ENCODE peak calls at places on chromosome 17, in four cellular contexts. B is K562, J is GM12878, Y is HepG2. G is an unnamed sample.

GRCh38 chr17:38628441-38628840 is 22.7 kb upstream of the SRCIN1 start:
- DNase-seq in B (peak), J (no peak), Y (peak), G (peak)

GRCh38 chr17:6536566-6537065 is 19.7 kb downstream of the PITPNM3 start:
- DNase-seq in B (no peak), J (no peak), Y (no peak), G (no peak)

GRCh38 chr17:14688134-14688533 is 387.3 kb downstream of the HS3ST3B1 start:
- DNase-seq in B (no peak), J (no peak), Y (no peak), G (no peak)

GRCh38 chr17:13751485-13751793 is 149.7 kb upstream of the HS3ST3A1 start:
- DNase-seq in B (no peak), J (no peak), Y (no peak), G (no peak)

GRCh38 chr17:47188266-47188665 is 829 bp downstream of the CDC27 start:
- DNase-seq in B (no peak), J (no peak), Y (no peak), G (peak)

GRCh38 chr17:63881935-63882601 is at the start of gene GH2:
- DNase-seq in B (peak), J (no peak), Y (peak), G (peak)

GRCh38 chr17:48816438-48816773 is 623 bp downstream of the TTLL6 start:
- DNase-seq in B (no peak), J (no peak), Y (no peak), G (no peak)

GRCh38 chr17:11430766-11431165 is 167.5 kb upstream of the DNAH9 start:
- DNase-seq in B (no peak), J (no peak), Y (no peak), G (no peak)

GRCh38 chr17:63433746-63434591 is 12.1 kb downstream of the CYB561 start:
- DNase-seq in B (peak), J (no peak), Y (no peak), G (no peak)

GRCh38 chr17:68011199-68011665 is 15.0 kb upstream of the C17orf58 start:
- DNase-seq in B (peak), J (no peak), Y (peak), G (peak)

GRCh38 chr17:4017377-4017776 is 53.1 kb upstream of the ATP2A3 start:
- DNase-seq in B (peak), J (no peak), Y (no peak), G (peak)

GRCh38 chr17:43584666-43585102 is 38.5 kb upstream of the ETV4 start:
- DNase-seq in B (no peak), J (no peak), Y (peak), G (no peak)

GRCh38 chr17:43587647-43588046 is 41.5 kb upstream of the ETV4 start:
- DNase-seq in B (no peak), J (no peak), Y (no peak), G (no peak)

GRCh38 chr17:43591750-43592562 is 45.8 kb upstream of the ETV4 start:
- DNase-seq in B (no peak), J (no peak), Y (no peak), G (no peak)

GRCh38 chr17:43588121-43588520 is 42.0 kb upstream of the ETV4 start:
- DNase-seq in B (no peak), J (no peak), Y (no peak), G (no peak)

GRCh38 chr17:43588664-43589435 is 42.7 kb upstream of the ETV4 start:
- DNase-seq in B (no peak), J (no peak), Y (peak), G (no peak)
- TF ChIP-seq FOXK2 in B (no peak), J (no peak), Y (no peak), G (no peak)

DNA sequence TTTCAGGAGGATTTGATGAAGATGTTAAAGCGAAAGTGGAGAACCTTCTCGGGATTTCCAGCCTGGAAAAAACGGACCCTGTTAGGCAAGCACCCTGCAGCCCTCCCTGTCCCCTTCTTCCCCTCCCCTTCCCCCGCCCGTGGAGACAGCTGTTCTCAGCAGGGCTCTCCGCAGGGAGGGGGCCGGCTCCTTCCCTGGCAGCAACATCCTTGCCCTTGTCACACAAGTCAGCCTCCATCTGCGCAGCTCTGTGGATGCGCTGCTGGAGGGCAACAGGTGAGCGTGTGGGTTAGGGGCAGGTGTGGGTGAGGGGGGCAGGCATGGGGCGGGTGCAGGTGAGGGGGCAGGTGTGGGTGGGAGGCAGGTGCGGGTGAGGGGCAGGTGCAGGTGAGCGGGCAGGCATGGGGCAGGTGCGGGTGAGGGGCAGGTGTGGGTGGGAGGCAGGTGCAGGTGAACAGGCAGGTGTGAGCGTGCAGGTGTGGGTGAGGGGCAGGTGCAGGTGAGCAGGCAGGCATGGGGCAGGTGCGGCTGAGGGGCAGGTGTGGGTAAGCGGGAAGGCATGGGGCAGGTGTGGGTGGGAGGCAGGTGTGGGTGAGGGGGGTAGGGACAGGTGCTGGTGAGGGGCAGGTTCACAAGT is 9.4 kb downstream of the CYBC1 start:
- DNase-seq in B (no peak), J (no peak), Y (no peak), G (no peak)
- TF ChIP-seq SP1 in B (no peak), J (no peak), Y (no peak), G (no peak)

GRCh38 chr17:41782142-41782541 is 4.4 kb downstream of the JUP start:
- DNase-seq in B (no peak), J (no peak), Y (no peak), G (no peak)

GRCh38 chr17:41786227-41787020 is at the start of gene JUP:
- DNase-seq in B (peak), J (peak), Y (peak), G (peak)

GRCh38 chr17:41785876-41786226 is 660 bp downstream of the JUP start:
- DNase-seq in B (peak), J (no peak), Y (no peak), G (no peak)

GRCh38 chr17:41785091-41785875 is 1.2 kb downstream of the JUP start:
- DNase-seq in B (peak), J (no peak), Y (no peak), G (no peak)

DNA sequence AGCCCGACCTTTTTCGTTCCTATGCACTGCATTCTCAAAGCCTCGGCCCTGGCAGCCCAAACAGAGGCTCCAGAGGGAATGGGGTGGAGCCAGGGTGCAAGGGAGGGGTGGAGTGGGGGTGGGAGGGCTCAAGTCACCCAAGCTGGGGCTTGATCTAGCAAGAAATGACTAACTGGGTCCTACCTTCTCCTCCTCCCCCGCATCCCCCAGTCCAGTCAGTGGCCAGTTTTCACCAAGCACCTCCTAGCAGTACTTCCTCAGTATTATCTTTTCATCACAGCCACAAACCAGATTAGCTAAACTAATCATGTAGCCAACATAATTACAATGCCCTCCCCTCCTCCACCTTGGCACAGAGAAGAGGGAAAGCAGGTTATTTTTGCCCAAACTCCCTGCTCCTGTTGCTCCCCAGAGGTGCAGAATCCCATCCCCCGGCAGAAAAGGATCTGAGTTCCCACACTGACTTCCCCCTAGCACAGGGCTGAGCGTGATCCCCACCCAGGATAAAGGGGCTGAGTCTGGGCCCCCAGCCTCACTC is 2.2 kb downstream of the JUP start:
- DNase-seq in B (peak), J (no peak), Y (no peak), G (no peak)
- TF ChIP-seq FOXK2 in B (peak), J (no peak), Y (no peak), G (no peak)

GRCh38 chr17:17182601-17183136 is 23.5 kb downstream of the PLD6 start:
- DNase-seq in B (no peak), J (no peak), Y (no peak), G (no peak)

GRCh38 chr17:17186551-17187505 is 19.3 kb downstream of the PLD6 start:
- DNase-seq in B (no peak), J (no peak), Y (no peak), G (no peak)

GRCh38 chr17:17188586-17188985 is 17.5 kb downstream of the PLD6 start:
- DNase-seq in B (no peak), J (no peak), Y (no peak), G (no peak)

GRCh38 chr17:17183744-17184143 is 22.4 kb downstream of the PLD6 start:
- DNase-seq in B (no peak), J (no peak), Y (no peak), G (no peak)

DNA sequence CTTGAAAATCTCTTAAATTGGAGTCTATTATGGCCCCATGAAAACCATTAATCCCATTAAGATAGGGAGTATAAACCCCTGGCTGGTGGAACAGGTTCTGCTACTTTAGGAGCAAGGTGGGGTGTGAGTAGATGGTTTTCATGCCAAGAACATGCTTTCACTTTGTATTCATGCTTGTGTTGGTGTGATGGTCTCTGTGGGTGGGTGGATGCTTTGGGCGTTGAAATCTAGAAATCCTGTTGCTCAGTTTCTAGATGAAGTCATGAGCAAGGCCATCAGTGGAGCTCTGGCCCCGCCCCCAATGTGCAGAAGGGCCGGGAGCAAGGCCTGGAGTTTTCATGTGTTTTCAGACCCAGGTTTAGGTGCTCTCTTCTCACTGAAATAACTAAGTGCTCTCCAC is 20.1 kb downstream of the PLD6 start:
- DNase-seq in B (no peak), J (no peak), Y (no peak), G (no peak)
- TF ChIP-seq SP1 in B (no peak), J (no peak), Y (no peak), G (no peak)

G was measured in HEK293T.